ENCODE peak calls at places on chromosomes 12 and 14, in ten cellular contexts. H is foreskin fibroblast, T is aorta, W is heart left ventricle, F is lung, Y is uterus, B is A549, O is suprapubic skin, J is fibroblast of pulmonary artery, S is fibroblast of lung. E is an unnamed sample.

GRCh38 chr12:5096241-5096880 is 52.7 kb downstream of the KCNA5 start:
- DNase-seq in O (no peak), H (peak; percentile 84), B (no peak), F (peak; percentile 16), S (peak; percentile 81), T (no peak), Y (no peak), J (peak; percentile 6), W (no peak), E (peak; percentile 71)

GRCh38 chr14:88189040-88189839 is 133.8 kb downstream of the KCNK10 start:
- DNase-seq in J (peak; percentile 95), W (no peak), Y (peak; percentile 57), H (peak; percentile 86), S (peak; percentile 77), O (peak; percentile 68), B (peak; percentile 67), F (peak; percentile 79), T (no peak), E (peak; percentile 93)

GRCh38 chr14:105240811-105241576 is 7.3 kb upstream of the BTBD6 start:
- DNase-seq in Y (no peak), J (no peak), O (no peak), T (no peak), S (no peak), W (no peak), B (no peak), H (no peak), F (no peak), E (no peak)

GRCh38 chr14:105059035-105059916 is 6.0 kb downstream of the GPR132 start:
- DNase-seq in T (no peak), B (no peak), S (peak; percentile 23), Y (no peak), W (no peak), J (no peak), O (peak; percentile 56), F (peak; percentile 76), H (no peak), E (no peak)

GRCh38 chr12:7439579-7440505 is 4.1 kb downstream of the CD163L1 start:
- DNase-seq in H (peak; percentile 77), B (peak; percentile 53), W (peak; percentile 71), F (peak; percentile 51), Y (no peak), S (peak; percentile 68), T (peak; percentile 75), O (no peak), J (peak; percentile 60), E (peak; percentile 37)

GRCh38 chr12:6614513-6615177 is 7.5 kb upstream of the CHD4 start:
- DNase-seq in J (peak; percentile 15), S (no peak), H (peak; percentile 33), F (no peak), W (no peak), T (no peak), O (no peak), Y (no peak), B (peak; percentile 33), E (peak; percentile 20)

GRCh38 chr12:52753283-52753682 is 23.9 kb downstream of the KRT76 start:
- DNase-seq in J (no peak), W (no peak), Y (no peak), H (no peak), T (no peak), O (no peak), S (no peak), F (no peak), B (no peak), E (no peak)

GRCh38 chr12:124463341-124463861 is 104.0 kb downstream of the NCOR2 start:
- DNase-seq in S (no peak), Y (no peak), H (no peak), F (no peak), W (peak; percentile 51), T (peak; percentile 64), B (no peak), J (no peak), O (no peak), E (no peak)

GRCh38 chr12:12221560-12221959 is 45.3 kb downstream of the LRP6 start:
- DNase-seq in H (no peak), B (no peak), T (no peak), O (no peak), W (no peak), J (no peak), F (no peak), S (no peak), Y (no peak), E (no peak)

GRCh38 chr12:46224401-46224800 is 44.4 kb downstream of the SLC38A1 start:
- DNase-seq in Y (peak; percentile 42), O (peak; percentile 76), F (peak; percentile 42), S (peak; percentile 58), B (no peak), J (peak; percentile 88), H (peak; percentile 61), T (no peak), W (no peak), E (peak; percentile 90)

GRCh38 chr12:109734219-109735000 is 20.8 kb downstream of the FAM222A start:
- DNase-seq in Y (peak; percentile 9), F (no peak), O (peak; percentile 46), H (peak; percentile 26), T (peak; percentile 61), W (peak; percentile 51), S (peak; percentile 21), J (peak; percentile 45), B (no peak), E (peak; percentile 32)

GRCh38 chr12:116459011-116459410 is 100.2 kb upstream of the MAP1LC3B2 start:
- DNase-seq in W (no peak), J (no peak), B (no peak), S (no peak), F (no peak), Y (no peak), T (no peak), H (no peak), O (no peak), E (no peak)

GRCh38 chr12:107436376-107436775 is 249.2 kb upstream of the PWP1 start:
- DNase-seq in J (peak; percentile 68), F (no peak), H (peak; percentile 47), T (no peak), W (no peak), B (peak; percentile 15), S (peak; percentile 89), Y (no peak), O (no peak), E (peak; percentile 74)

GRCh38 chr14:52790756-52791203 is 627 bp downstream of the GNPNAT1 start:
- DNase-seq in Y (no peak), O (no peak), S (no peak), F (no peak), W (no peak), J (no peak), B (no peak), T (no peak), H (no peak), E (no peak)

GRCh38 chr14:52790011-52790755 is 1.2 kb downstream of the GNPNAT1 start:
- DNase-seq in Y (no peak), S (no peak), J (no peak), O (no peak), B (no peak), F (no peak), H (no peak), W (no peak), T (no peak), E (no peak)

GRCh38 chr14:52792097-52792415 is 649 bp upstream of the GNPNAT1 start:
- DNase-seq in J (no peak), S (no peak), T (no peak), F (no peak), W (no peak), Y (no peak), H (no peak), O (no peak), B (no peak), E (no peak)

GRCh38 chr14:52793061-52793460 is 1.7 kb upstream of the GNPNAT1 start:
- DNase-seq in W (no peak), B (no peak), S (no peak), J (no peak), T (no peak), F (no peak), Y (no peak), H (no peak), O (no peak), E (no peak)

DNA sequence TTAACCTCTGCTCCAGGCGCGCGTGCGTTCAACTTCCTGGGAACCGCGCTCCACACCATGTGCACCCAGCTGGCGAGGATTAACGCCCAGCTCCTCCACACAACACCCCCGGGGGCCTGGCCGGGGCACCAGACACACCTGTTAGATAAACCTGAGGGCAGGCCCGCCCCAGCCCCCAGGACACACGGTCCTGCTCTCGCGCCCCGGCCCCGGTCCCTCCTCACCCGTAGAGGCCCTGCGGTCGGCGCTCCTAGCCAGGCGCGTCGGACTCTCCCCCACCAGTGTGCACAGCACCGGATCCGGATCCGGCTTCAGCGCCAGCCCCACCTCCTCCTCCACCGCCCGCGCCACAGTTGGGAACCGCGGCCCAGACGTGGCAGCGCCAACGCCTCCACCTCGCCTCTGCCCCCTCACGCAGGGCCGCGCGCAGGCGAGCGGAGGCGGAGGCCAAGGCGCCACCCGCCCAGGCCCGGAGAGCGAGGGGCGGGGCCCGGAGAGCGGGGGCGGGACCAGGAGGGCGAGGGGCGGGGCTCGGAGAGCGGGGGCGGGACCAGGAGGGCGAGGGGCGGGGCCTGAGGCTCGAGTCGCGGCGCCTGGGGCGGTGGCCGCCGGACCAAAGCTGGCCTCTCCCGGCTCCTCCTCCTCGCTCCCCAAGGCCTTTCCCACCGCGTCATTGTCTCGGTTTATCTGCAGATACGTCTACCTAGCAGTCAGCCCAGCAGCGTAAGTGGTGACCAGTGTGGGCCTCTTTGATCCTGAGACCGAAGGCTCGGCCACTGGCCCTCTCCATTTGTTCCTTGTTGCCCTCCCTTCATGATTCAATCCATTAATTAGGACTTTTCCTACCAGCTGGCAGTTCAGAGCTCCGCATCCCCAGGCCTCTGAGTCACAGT is at the start of gene GNPNAT1:
- DNase-seq in W (peak; percentile 93), F (peak; percentile 87), S (peak; percentile 91), T (peak; percentile 95), J (peak; percentile 93), O (peak; percentile 90), H (peak; percentile 96), Y (peak; percentile 84), B (peak; percentile 83), E (peak; percentile 95)
- H3K4me3 ChIP-seq in W (peak within 1 kb of the TSS; percentile 72), F (peak within 1 kb of the TSS; percentile 64), S (peak within 1 kb of the TSS; percentile 76), T (peak within 1 kb of the TSS; percentile 28), J (peak within 1 kb of the TSS; percentile 73), O (peak within 1 kb of the TSS; percentile 76), H (peak within 1 kb of the TSS; percentile 88), Y (peak within 1 kb of the TSS; percentile 75), B (peak within 1 kb of the TSS; percentile 65), E (peak within 1 kb of the TSS; percentile 82)

GRCh38 chr12:31772186-31772585 is 43.4 kb upstream of the AMN1 start:
- DNase-seq in T (no peak), B (no peak), F (no peak), J (peak; percentile 16), W (no peak), S (peak; percentile 78), H (no peak), Y (no peak), O (no peak), E (peak; percentile 30)
- H3K4me3 ChIP-seq in T (no peak overlapping the region), B (no peak overlapping the region), F (no peak overlapping the region), J (no peak overlapping the region), W (no peak overlapping the region), S (no peak overlapping the region), H (no peak overlapping the region), Y (no peak overlapping the region), O (no peak overlapping the region), E (no peak overlapping the region)

GRCh38 chr14:76537912-76538647 is 162.1 kb downstream of the ESRRB start:
- DNase-seq in Y (no peak), O (no peak), J (no peak), W (no peak), H (no peak), S (no peak), B (no peak), T (no peak), F (no peak), E (no peak)
- H3K4me3 ChIP-seq in Y (no peak overlapping the region), O (no peak overlapping the region), J (no peak overlapping the region), W (no peak overlapping the region), H (no peak overlapping the region), S (no peak overlapping the region), B (no peak overlapping the region), T (no peak overlapping the region), F (no peak overlapping the region), E (no peak overlapping the region)

GRCh38 chr14:77037886-77038511 is 9.5 kb upstream of the IRF2BPL start:
- DNase-seq in O (no peak), W (no peak), J (no peak), H (peak; percentile 67), T (peak; percentile 81), Y (peak; percentile 68), F (no peak), S (peak; percentile 72), B (no peak), E (no peak)
- H3K4me3 ChIP-seq in O (no peak overlapping the region), W (peak overlapping the region; percentile 23), J (no peak overlapping the region), H (peak overlapping the region; percentile 27), T (no peak overlapping the region), Y (no peak overlapping the region), F (no peak overlapping the region), S (no peak overlapping the region), B (no peak overlapping the region), E (no peak overlapping the region)

E was measured in cardiac fibroblast.